ENCODE peak calls at places on chromosome 21, in nine cellular contexts. B is iPS DF 19.7; O is iPS-NIHi11; G is AG08395; R is NCI-H524; U is RKO; I is HEK293T; P is GM12891; Q is activated CD4-positive, CD25-positive, alpha-beta regulatory T cell treated with anti-CD3 and anti-CD28 coated beads, Interleukin-2, amount 50 U/mL, for 72 hours. X is an unnamed sample.

GRCh38 chr21:27953328-27954045 is 986.6 kb upstream of the ADAMTS5 start:
- DNase-seq in B (no peak), U (no peak), O (no peak), R (no peak), I (no peak), P (no peak), G (no peak), Q (no peak), X (no peak)

GRCh38 chr21:44530903-44531605 is 8.9 kb downstream of the KRTAP10-1 start:
- DNase-seq in B (no peak), R (no peak), I (no peak), O (no peak), Q (peak; percentile 26), U (no peak), P (no peak), G (no peak), X (no peak)

GRCh38 chr21:44780140-44780508 is 21.5 kb downstream of the UBE2G2 start:
- DNase-seq in I (no peak), P (no peak), B (no peak), Q (no peak), U (no peak), R (no peak), G (no peak), O (no peak), X (no peak)

GRCh38 chr21:36929622-36930021 is 36.8 kb downstream of the HLCS start:
- DNase-seq in O (no peak), B (no peak), I (no peak), R (peak; percentile 28), U (no peak), Q (no peak), G (peak; percentile 31), P (no peak), X (peak; percentile 19)

GRCh38 chr21:17352937-17353655 is 159.7 kb upstream of the CXADR start:
- DNase-seq in G (no peak), Q (no peak), I (no peak), O (no peak), R (peak; percentile 74), U (no peak), P (no peak), B (no peak), X (no peak)

GRCh38 chr21:38234395-38235142 is 22.2 kb upstream of the KCNJ15 start:
- DNase-seq in B (no peak), R (no peak), Q (no peak), G (no peak), U (no peak), P (no peak), O (no peak), I (no peak), X (no peak)

GRCh38 chr21:36347962-36348328 is 27.9 kb downstream of the MORC3 start:
- DNase-seq in Q (no peak), G (peak; percentile 9), R (no peak), B (no peak), O (no peak), U (peak; percentile 17), P (no peak), I (no peak), X (peak; percentile 30)

GRCh38 chr21:31204801-31205200 is 139.3 kb downstream of the TIAM1 start:
- DNase-seq in B (no peak), R (peak; percentile 72), O (no peak), G (no peak), I (no peak), Q (no peak), U (no peak), P (no peak), X (no peak)

GRCh38 chr21:42332557-42332956 is 17.3 kb upstream of the TFF3 start:
- DNase-seq in O (no peak), U (no peak), Q (no peak), B (no peak), I (no peak), P (no peak), G (no peak), R (no peak), X (no peak)

GRCh38 chr21:20999567-21000169 is 1.5 kb downstream of the NCAM2 start:
- DNase-seq in U (peak; percentile 19), B (no peak), R (peak; percentile 65), O (peak; percentile 53), Q (no peak), I (peak; percentile 51), G (peak; percentile 54), P (peak; percentile 27), X (peak; percentile 18)

GRCh38 chr21:45989355-45990048 is 7.9 kb downstream of the COL6A1 start:
- DNase-seq in R (no peak), I (no peak), O (no peak), B (no peak), P (no peak), Q (no peak), G (no peak), U (no peak), X (no peak)

GRCh38 chr21:43312751-43313169 is 114.2 kb downstream of the SIK1 start:
- DNase-seq in I (no peak), G (no peak), U (no peak), R (no peak), P (no peak), O (peak; percentile 56), Q (no peak), B (no peak), X (no peak)

GRCh38 chr21:42094811-42095210 is 23.7 kb downstream of the UMODL1 start:
- DNase-seq in P (no peak), I (no peak), B (no peak), G (no peak), O (no peak), U (peak; percentile 19), R (no peak), Q (no peak), X (no peak)

GRCh38 chr21:31548688-31549087 is 110.8 kb upstream of the SOD1 start:
- DNase-seq in G (no peak), I (no peak), R (no peak), Q (no peak), B (no peak), P (no peak), O (no peak), U (no peak), X (no peak)

GRCh38 chr21:31710586-31710985 is 21.3 kb downstream of the SCAF4 start:
- DNase-seq in R (no peak), B (no peak), Q (no peak), I (no peak), G (peak; percentile 65), U (no peak), P (no peak), O (no peak), X (peak; percentile 21)

GRCh38 chr21:15193937-15194336 is 129.1 kb upstream of the NRIP1 start:
- DNase-seq in Q (no peak), O (no peak), I (no peak), R (no peak), G (no peak), U (no peak), B (no peak), P (no peak), X (no peak)

GRCh38 chr21:38982804-38983203 is 177.1 kb downstream of the ETS2 start:
- DNase-seq in R (no peak), Q (no peak), U (no peak), P (no peak), O (no peak), B (no peak), G (no peak), I (no peak), X (no peak)

GRCh38 chr21:42055425-42055824 is 15.7 kb upstream of the UMODL1 start:
- DNase-seq in R (no peak), I (no peak), U (no peak), O (no peak), P (no peak), B (no peak), Q (no peak), G (no peak), X (no peak)

GRCh38 chr21:24844672-24845071 is 762.6 kb downstream of the MRPL39 start:
- DNase-seq in I (no peak), G (no peak), O (no peak), P (no peak), U (no peak), B (no peak), Q (no peak), R (no peak), X (no peak)

GRCh38 chr21:44516828-44517174 is 23.2 kb downstream of the KRTAP10-1 start:
- DNase-seq in I (no peak), G (no peak), B (no peak), R (no peak), Q (no peak), P (no peak), O (no peak), U (no peak), X (no peak)

GRCh38 chr21:29920938-29921337 is 18.9 kb downstream of the GRIK1 start:
- DNase-seq in B (no peak), P (no peak), U (no peak), I (no peak), O (no peak), G (no peak), Q (no peak), R (no peak), X (no peak)

GRCh38 chr21:32914424-32915070 is 111.2 kb upstream of the OLIG2 start:
- DNase-seq in U (no peak), G (no peak), I (no peak), P (no peak), B (no peak), Q (no peak), O (no peak), R (no peak), X (no peak)

GRCh38 chr21:44853601-44854390 is 19.7 kb downstream of the PTTG1IP start:
- DNase-seq in I (no peak), U (no peak), P (no peak), O (no peak), B (no peak), R (no peak), G (no peak), Q (no peak), X (no peak)

GRCh38 chr21:25396135-25396711 is 211.1 kb downstream of the MRPL39 start:
- DNase-seq in B (no peak), U (no peak), Q (peak; percentile 58), O (no peak), I (no peak), G (no peak), R (no peak), P (peak; percentile 24), X (no peak)

GRCh38 chr21:36881223-36881622 is 85.2 kb downstream of the HLCS start:
- DNase-seq in Q (no peak), O (no peak), U (no peak), I (no peak), R (no peak), B (no peak), G (no peak), P (no peak), X (no peak)

GRCh38 chr21:14306143-14306907 is 76.6 kb downstream of the HSPA13 start:
- DNase-seq in P (no peak), B (no peak), G (no peak), Q (no peak), R (peak; percentile 15), U (peak; percentile 35), I (no peak), O (no peak), X (peak; percentile 6)

GRCh38 chr21:28805885-28806284 is 186.8 kb downstream of the LTN1 start:
- DNase-seq in G (peak; percentile 74), O (no peak), R (no peak), I (no peak), U (no peak), B (no peak), Q (no peak), P (no peak), X (no peak)

GRCh38 chr21:34022557-34023335 is 50.6 kb upstream of the MRPS6 start:
- DNase-seq in G (no peak), U (peak; percentile 7), O (no peak), P (no peak), B (no peak), Q (no peak), R (no peak), I (no peak), X (peak; percentile 28)

GRCh38 chr21:43989401-43989800 is 22.7 kb upstream of the TRAPPC10 start:
- DNase-seq in O (no peak), P (no peak), U (no peak), I (no peak), B (no peak), G (no peak), R (no peak), Q (no peak), X (no peak)

GRCh38 chr21:36506482-36506881 is 26.6 kb upstream of the CLDN14 start:
- DNase-seq in G (no peak), O (no peak), U (no peak), R (no peak), P (no peak), I (no peak), B (no peak), Q (no peak), X (no peak)

GRCh38 chr21:22224261-22224660 is 1226.1 kb downstream of the NCAM2 start:
- DNase-seq in R (no peak), P (no peak), G (no peak), Q (no peak), O (no peak), I (no peak), B (no peak), U (no peak), X (no peak)

X was measured in A172.